ENCODE peak calls at places on chromosome 12, in six cellular contexts. L is heart right ventricle, W is heart left ventricle, S is hippocampal formation, P is NCI-H2227 treated with DMSO at 0.1 percent for 48 hours, A is GM13977. Q is an unnamed sample.

GRCh38 chr12:58916891-58917570 is 3.3 kb downstream of the LRIG3 start:
- DNase-seq in L (no peak), W (no peak), S (no peak), P (no peak), A (no peak), Q (no peak)

GRCh38 chr12:91918431-91918830 is 227.2 kb downstream of the BTG1 start:
- DNase-seq in L (no peak), W (no peak), S (no peak), P (no peak), A (no peak), Q (peak)

GRCh38 chr12:63151898-63152700 is 1.1 kb upstream of the AVPR1A start:
- DNase-seq in L (peak), W (peak), S (peak), P (peak), A (peak), Q (peak)

GRCh38 chr12:95337176-95337575 is 119.6 kb downstream of the VEZT start:
- DNase-seq in L (no peak), W (no peak), S (no peak), P (no peak), A (no peak), Q (no peak)

GRCh38 chr12:31267966-31268365 is 58.0 kb downstream of the SINHCAF start:
- DNase-seq in L (no peak), W (no peak), S (no peak), P (no peak), A (no peak), Q (no peak)

GRCh38 chr12:83823386-83824045 is 1089.1 kb downstream of the SLC6A15 start:
- DNase-seq in L (peak), W (peak), S (peak), P (no peak), A (peak), Q (peak)

GRCh38 chr12:1117371-1117770 is 126.3 kb downstream of the ERC1 start:
- DNase-seq in L (no peak), W (no peak), S (no peak), P (no peak), A (no peak), Q (no peak)

GRCh38 chr12:101713930-101714329 is 16.5 kb downstream of the CHPT1 start:
- DNase-seq in L (no peak), W (no peak), S (no peak), P (no peak), A (no peak), Q (no peak)

GRCh38 chr12:5654019-5654418 is 222.1 kb downstream of the NTF3 start:
- DNase-seq in L (no peak), W (no peak), S (no peak), P (no peak), A (no peak), Q (no peak)

GRCh38 chr12:632102-632696 is 31.0 kb downstream of the NINJ2 start:
- DNase-seq in L (no peak), W (no peak), S (no peak), P (no peak), A (no peak), Q (no peak)

GRCh38 chr12:40170593-40170992 is 54.2 kb upstream of the LRRK2 start:
- DNase-seq in L (no peak), W (no peak), S (no peak), P (no peak), A (no peak), Q (no peak)

GRCh38 chr12:56374726-56375597 is 12.3 kb upstream of the APOF start:
- DNase-seq in L (no peak), W (no peak), S (no peak), P (no peak), A (no peak), Q (no peak)

GRCh38 chr12:52062167-52063080 is 7.4 kb upstream of the ATG101 start:
- DNase-seq in L (no peak), W (no peak), S (no peak), P (no peak), A (no peak), Q (no peak)

GRCh38 chr12:78210894-78211302 is 380.2 kb downstream of the NAV3 start:
- DNase-seq in L (no peak), W (no peak), S (no peak), P (no peak), A (no peak), Q (no peak)

GRCh38 chr12:117533687-117534086 is 172.3 kb upstream of the NOS1 start:
- DNase-seq in L (no peak), W (no peak), S (no peak), P (no peak), A (no peak), Q (no peak)

GRCh38 chr12:100356646-100357223 is at the start of gene SLC17A8:
- DNase-seq in L (no peak), W (no peak), S (no peak), P (no peak), A (no peak), Q (no peak)

GRCh38 chr12:51320695-51321320 is 3.2 kb downstream of the BIN2 start:
- DNase-seq in L (no peak), W (no peak), S (no peak), P (no peak), A (no peak), Q (peak)

GRCh38 chr12:42422785-42423184 is 96.8 kb downstream of the PPHLN1 start:
- DNase-seq in L (no peak), W (no peak), S (no peak), P (no peak), A (peak), Q (no peak)

GRCh38 chr12:46071769-46072624 is 81.6 kb upstream of the SCAF11 start:
- DNase-seq in L (peak), W (peak), S (peak), P (peak), A (peak), Q (peak)

GRCh38 chr12:119808441-119808840 is 68.7 kb downstream of the CIT start:
- DNase-seq in L (no peak), W (no peak), S (no peak), P (no peak), A (no peak), Q (no peak)

GRCh38 chr12:64682572-64683277 is 72.4 kb downstream of the RASSF3 start:
- DNase-seq in L (no peak), W (peak), S (no peak), P (peak), A (no peak), Q (peak)

GRCh38 chr12:22500100-22500499 is 44.2 kb downstream of the C2CD5 start:
- DNase-seq in L (no peak), W (no peak), S (no peak), P (no peak), A (no peak), Q (no peak)

GRCh38 chr12:34342048-34342447 is 319.8 kb downstream of the ALG10 start:
- DNase-seq in L (no peak), W (no peak), S (no peak), P (no peak), A (no peak), Q (no peak)

GRCh38 chr12:67578976-67579661 is 69.4 kb upstream of the DYRK2 start:
- DNase-seq in L (no peak), W (no peak), S (no peak), P (no peak), A (no peak), Q (no peak)

GRCh38 chr12:105775351-105775750 is 363.4 kb downstream of the NUAK1 start:
- DNase-seq in L (no peak), W (no peak), S (no peak), P (no peak), A (no peak), Q (no peak)

GRCh38 chr12:26121841-26122680 is 2.8 kb downstream of the BHLHE41 start:
- DNase-seq in L (peak), W (peak), S (peak), P (no peak), A (peak), Q (peak)

GRCh38 chr12:55842681-55843429 is at the start of gene MMP19:
- DNase-seq in L (no peak), W (no peak), S (no peak), P (no peak), A (no peak), Q (no peak)

GRCh38 chr12:94628369-94628768 is 22.0 kb downstream of the TMCC3 start:
- DNase-seq in L (no peak), W (no peak), S (no peak), P (no peak), A (no peak), Q (no peak)

GRCh38 chr12:61037792-61038191 is 1222.4 kb upstream of the USP15 start:
- DNase-seq in L (no peak), W (no peak), S (no peak), P (no peak), A (no peak), Q (no peak)

GRCh38 chr12:111692575-111693210 is 6.8 kb downstream of the ACAD10 start:
- DNase-seq in L (no peak), W (no peak), S (no peak), P (no peak), A (no peak), Q (peak)

GRCh38 chr12:68111995-68112394 is 47.5 kb downstream of the IFNG start:
- DNase-seq in L (no peak), W (no peak), S (no peak), P (no peak), A (no peak), Q (no peak)

GRCh38 chr12:82099216-82099615 is 259.0 kb downstream of the CCDC59 start:
- DNase-seq in L (no peak), W (no peak), S (no peak), P (no peak), A (no peak), Q (no peak)

GRCh38 chr12:89456565-89456964 is 68.0 kb downstream of the GALNT4 start:
- DNase-seq in L (no peak), W (no peak), S (no peak), P (no peak), A (no peak), Q (no peak)

GRCh38 chr12:103672401-103673119 is 85.5 kb downstream of the STAB2 start:
- DNase-seq in L (no peak), W (no peak), S (no peak), P (no peak), A (no peak), Q (no peak)

GRCh38 chr12:6735448-6736191 is 11.8 kb downstream of the COPS7A start:
- DNase-seq in L (peak), W (peak), S (no peak), P (peak), A (peak), Q (peak)